ENCODE peak calls at places on chromosomes 7 and 10, in eight cellular contexts. One of them, this sample, is unnamed.

GRCh38 chr10:18099420-18099819 is 40.8 kb upstream of the CACNB2 start:
- DNase-seq in HEK293T: no peak
- DNase-seq in Panc1: no peak
- DNase-seq in stimulated activated CD8-positive, alpha-beta memory T cell treated with anti-CD3 and anti-CD28 coated beads, Interleukin-15, amount 100 ng/mL, for 1 hour: no peak
- DNase-seq in T-helper 2 cell: no peak
- DNase-seq in mesothelial cell of epicardium: no peak
- DNase-seq in pancreas: no peak
- DNase-seq in EL: no peak
- DNase-seq in this sample: no peak

GRCh38 chr10:35226507-35226906 is 99.9 kb downstream of the CREM start:
- DNase-seq in HEK293T: no peak
- DNase-seq in Panc1: no peak
- DNase-seq in stimulated activated CD8-positive, alpha-beta memory T cell treated with anti-CD3 and anti-CD28 coated beads, Interleukin-15, amount 100 ng/mL, for 1 hour: no peak
- DNase-seq in T-helper 2 cell: no peak
- DNase-seq in mesothelial cell of epicardium: no peak
- DNase-seq in pancreas: no peak
- DNase-seq in EL: no peak
- DNase-seq in this sample: no peak

GRCh38 chr7:37142943-37143342 is 305.7 kb downstream of the ELMO1 start:
- DNase-seq in HEK293T: no peak
- DNase-seq in Panc1: no peak
- DNase-seq in stimulated activated CD8-positive, alpha-beta memory T cell treated with anti-CD3 and anti-CD28 coated beads, Interleukin-15, amount 100 ng/mL, for 1 hour: no peak
- DNase-seq in T-helper 2 cell: no peak
- DNase-seq in mesothelial cell of epicardium: no peak
- DNase-seq in pancreas: no peak
- DNase-seq in EL: no peak
- DNase-seq in this sample: no peak

GRCh38 chr7:151844080-151844827 is 32.7 kb downstream of the PRKAG2 start:
- DNase-seq in HEK293T: no peak
- DNase-seq in Panc1: peak
- DNase-seq in stimulated activated CD8-positive, alpha-beta memory T cell treated with anti-CD3 and anti-CD28 coated beads, Interleukin-15, amount 100 ng/mL, for 1 hour: no peak
- DNase-seq in T-helper 2 cell: no peak
- DNase-seq in mesothelial cell of epicardium: no peak
- DNase-seq in pancreas: no peak
- DNase-seq in EL: peak
- DNase-seq in this sample: no peak

GRCh38 chr7:105799006-105799405 is 77.4 kb downstream of the ATXN7L1 start:
- DNase-seq in HEK293T: no peak
- DNase-seq in Panc1: no peak
- DNase-seq in stimulated activated CD8-positive, alpha-beta memory T cell treated with anti-CD3 and anti-CD28 coated beads, Interleukin-15, amount 100 ng/mL, for 1 hour: no peak
- DNase-seq in T-helper 2 cell: no peak
- DNase-seq in mesothelial cell of epicardium: no peak
- DNase-seq in pancreas: no peak
- DNase-seq in EL: no peak
- DNase-seq in this sample: no peak

GRCh38 chr7:4297843-4298219 is 384.3 kb upstream of the FOXK1 start:
- DNase-seq in HEK293T: no peak
- DNase-seq in Panc1: no peak
- DNase-seq in stimulated activated CD8-positive, alpha-beta memory T cell treated with anti-CD3 and anti-CD28 coated beads, Interleukin-15, amount 100 ng/mL, for 1 hour: no peak
- DNase-seq in T-helper 2 cell: no peak
- DNase-seq in mesothelial cell of epicardium: no peak
- DNase-seq in pancreas: no peak
- DNase-seq in EL: no peak
- DNase-seq in this sample: no peak

GRCh38 chr7:139172775-139173174 is 58.3 kb upstream of the UBN2 start:
- DNase-seq in HEK293T: no peak
- DNase-seq in Panc1: no peak
- DNase-seq in stimulated activated CD8-positive, alpha-beta memory T cell treated with anti-CD3 and anti-CD28 coated beads, Interleukin-15, amount 100 ng/mL, for 1 hour: no peak
- DNase-seq in T-helper 2 cell: no peak
- DNase-seq in mesothelial cell of epicardium: no peak
- DNase-seq in pancreas: no peak
- DNase-seq in EL: no peak
- DNase-seq in this sample: no peak

GRCh38 chr7:107078517-107078966 is 34.0 kb downstream of the PRKAR2B start:
- DNase-seq in HEK293T: no peak
- DNase-seq in Panc1: no peak
- DNase-seq in stimulated activated CD8-positive, alpha-beta memory T cell treated with anti-CD3 and anti-CD28 coated beads, Interleukin-15, amount 100 ng/mL, for 1 hour: no peak
- DNase-seq in T-helper 2 cell: no peak
- DNase-seq in mesothelial cell of epicardium: no peak
- DNase-seq in pancreas: no peak
- DNase-seq in EL: peak
- DNase-seq in this sample: no peak

GRCh38 chr7:128740996-128741395 is 1.8 kb downstream of the CALU start:
- DNase-seq in HEK293T: no peak
- DNase-seq in Panc1: no peak
- DNase-seq in stimulated activated CD8-positive, alpha-beta memory T cell treated with anti-CD3 and anti-CD28 coated beads, Interleukin-15, amount 100 ng/mL, for 1 hour: no peak
- DNase-seq in T-helper 2 cell: no peak
- DNase-seq in mesothelial cell of epicardium: no peak
- DNase-seq in pancreas: no peak
- DNase-seq in EL: peak
- DNase-seq in this sample: no peak

GRCh38 chr7:130700760-130701159 is 14.4 kb upstream of the TSGA13 start:
- DNase-seq in HEK293T: no peak
- DNase-seq in Panc1: no peak
- DNase-seq in stimulated activated CD8-positive, alpha-beta memory T cell treated with anti-CD3 and anti-CD28 coated beads, Interleukin-15, amount 100 ng/mL, for 1 hour: no peak
- DNase-seq in T-helper 2 cell: no peak
- DNase-seq in mesothelial cell of epicardium: no peak
- DNase-seq in pancreas: no peak
- DNase-seq in EL: no peak
- DNase-seq in this sample: no peak

GRCh38 chr7:139753693-139754111 is 24.1 kb downstream of the HIPK2 start:
- DNase-seq in HEK293T: no peak
- DNase-seq in Panc1: no peak
- DNase-seq in stimulated activated CD8-positive, alpha-beta memory T cell treated with anti-CD3 and anti-CD28 coated beads, Interleukin-15, amount 100 ng/mL, for 1 hour: no peak
- DNase-seq in T-helper 2 cell: no peak
- DNase-seq in mesothelial cell of epicardium: no peak
- DNase-seq in pancreas: no peak
- DNase-seq in EL: no peak
- DNase-seq in this sample: no peak

GRCh38 chr7:135761751-135762488 is 13.3 kb upstream of the FAM180A start:
- DNase-seq in HEK293T: no peak
- DNase-seq in Panc1: no peak
- DNase-seq in stimulated activated CD8-positive, alpha-beta memory T cell treated with anti-CD3 and anti-CD28 coated beads, Interleukin-15, amount 100 ng/mL, for 1 hour: no peak
- DNase-seq in T-helper 2 cell: no peak
- DNase-seq in mesothelial cell of epicardium: no peak
- DNase-seq in pancreas: no peak
- DNase-seq in EL: peak
- DNase-seq in this sample: no peak

GRCh38 chr10:76647276-76647675 is 990.3 kb downstream of the KCNMA1 start:
- DNase-seq in HEK293T: no peak
- DNase-seq in Panc1: no peak
- DNase-seq in stimulated activated CD8-positive, alpha-beta memory T cell treated with anti-CD3 and anti-CD28 coated beads, Interleukin-15, amount 100 ng/mL, for 1 hour: no peak
- DNase-seq in T-helper 2 cell: no peak
- DNase-seq in mesothelial cell of epicardium: no peak
- DNase-seq in pancreas: no peak
- DNase-seq in EL: peak
- DNase-seq in this sample: no peak

GRCh38 chr7:27168265-27168947 is 3.1 kb upstream of the HOXA9 start:
- DNase-seq in HEK293T: no peak
- DNase-seq in Panc1: no peak
- DNase-seq in stimulated activated CD8-positive, alpha-beta memory T cell treated with anti-CD3 and anti-CD28 coated beads, Interleukin-15, amount 100 ng/mL, for 1 hour: no peak
- DNase-seq in T-helper 2 cell: no peak
- DNase-seq in mesothelial cell of epicardium: no peak
- DNase-seq in pancreas: no peak
- DNase-seq in EL: peak
- DNase-seq in this sample: no peak

GRCh38 chr10:416091-416515 is 273.4 kb downstream of the DIP2C start:
- DNase-seq in HEK293T: no peak
- DNase-seq in Panc1: no peak
- DNase-seq in stimulated activated CD8-positive, alpha-beta memory T cell treated with anti-CD3 and anti-CD28 coated beads, Interleukin-15, amount 100 ng/mL, for 1 hour: no peak
- DNase-seq in T-helper 2 cell: no peak
- DNase-seq in mesothelial cell of epicardium: no peak
- DNase-seq in pancreas: no peak
- DNase-seq in EL: no peak
- DNase-seq in this sample: no peak

GRCh38 chr7:10128748-10129147 is 844.9 kb upstream of the PHF14 start:
- DNase-seq in HEK293T: no peak
- DNase-seq in Panc1: no peak
- DNase-seq in stimulated activated CD8-positive, alpha-beta memory T cell treated with anti-CD3 and anti-CD28 coated beads, Interleukin-15, amount 100 ng/mL, for 1 hour: no peak
- DNase-seq in T-helper 2 cell: no peak
- DNase-seq in mesothelial cell of epicardium: no peak
- DNase-seq in pancreas: no peak
- DNase-seq in EL: no peak
- DNase-seq in this sample: no peak

GRCh38 chr7:104328970-104329825 is 795 bp downstream of the LHFPL3 start:
- DNase-seq in HEK293T: peak
- DNase-seq in Panc1: no peak
- DNase-seq in stimulated activated CD8-positive, alpha-beta memory T cell treated with anti-CD3 and anti-CD28 coated beads, Interleukin-15, amount 100 ng/mL, for 1 hour: no peak
- DNase-seq in T-helper 2 cell: no peak
- DNase-seq in mesothelial cell of epicardium: no peak
- DNase-seq in pancreas: no peak
- DNase-seq in EL: no peak
- DNase-seq in this sample: no peak

GRCh38 chr10:32149257-32149955 is 93.2 kb upstream of the KIF5B start:
- DNase-seq in HEK293T: peak
- DNase-seq in Panc1: no peak
- DNase-seq in stimulated activated CD8-positive, alpha-beta memory T cell treated with anti-CD3 and anti-CD28 coated beads, Interleukin-15, amount 100 ng/mL, for 1 hour: no peak
- DNase-seq in T-helper 2 cell: no peak
- DNase-seq in mesothelial cell of epicardium: no peak
- DNase-seq in pancreas: peak
- DNase-seq in EL: peak
- DNase-seq in this sample: no peak

GRCh38 chr7:94655562-94655883 is 410 bp downstream of the SGCE start:
- DNase-seq in HEK293T: no peak
- DNase-seq in Panc1: no peak
- DNase-seq in stimulated activated CD8-positive, alpha-beta memory T cell treated with anti-CD3 and anti-CD28 coated beads, Interleukin-15, amount 100 ng/mL, for 1 hour: no peak
- DNase-seq in T-helper 2 cell: no peak
- DNase-seq in mesothelial cell of epicardium: no peak
- DNase-seq in pancreas: no peak
- DNase-seq in EL: no peak
- DNase-seq in this sample: no peak

GRCh38 chr10:13769926-13770325 is 183.2 kb downstream of the PRPF18 start:
- DNase-seq in HEK293T: no peak
- DNase-seq in Panc1: no peak
- DNase-seq in stimulated activated CD8-positive, alpha-beta memory T cell treated with anti-CD3 and anti-CD28 coated beads, Interleukin-15, amount 100 ng/mL, for 1 hour: no peak
- DNase-seq in T-helper 2 cell: no peak
- DNase-seq in mesothelial cell of epicardium: no peak
- DNase-seq in pancreas: no peak
- DNase-seq in EL: peak
- DNase-seq in this sample: no peak

GRCh38 chr10:93465806-93466675 is 16.1 kb downstream of the MYOF start:
- DNase-seq in HEK293T: no peak
- DNase-seq in Panc1: peak
- DNase-seq in stimulated activated CD8-positive, alpha-beta memory T cell treated with anti-CD3 and anti-CD28 coated beads, Interleukin-15, amount 100 ng/mL, for 1 hour: no peak
- DNase-seq in T-helper 2 cell: no peak
- DNase-seq in mesothelial cell of epicardium: no peak
- DNase-seq in pancreas: peak
- DNase-seq in EL: peak
- DNase-seq in this sample: no peak

GRCh38 chr10:96835826-96836365 is 3.8 kb downstream of the LCOR start:
- DNase-seq in HEK293T: no peak
- DNase-seq in Panc1: no peak
- DNase-seq in stimulated activated CD8-positive, alpha-beta memory T cell treated with anti-CD3 and anti-CD28 coated beads, Interleukin-15, amount 100 ng/mL, for 1 hour: no peak
- DNase-seq in T-helper 2 cell: no peak
- DNase-seq in mesothelial cell of epicardium: no peak
- DNase-seq in pancreas: no peak
- DNase-seq in EL: no peak
- DNase-seq in this sample: no peak

GRCh38 chr10:88538038-88538437 is 45.1 kb downstream of the RNLS start:
- DNase-seq in HEK293T: no peak
- DNase-seq in Panc1: no peak
- DNase-seq in stimulated activated CD8-positive, alpha-beta memory T cell treated with anti-CD3 and anti-CD28 coated beads, Interleukin-15, amount 100 ng/mL, for 1 hour: no peak
- DNase-seq in T-helper 2 cell: no peak
- DNase-seq in mesothelial cell of epicardium: no peak
- DNase-seq in pancreas: no peak
- DNase-seq in EL: peak
- DNase-seq in this sample: no peak

GRCh38 chr7:155864991-155865690 is 52.9 kb upstream of the SHH start:
- DNase-seq in HEK293T: no peak
- DNase-seq in Panc1: no peak
- DNase-seq in stimulated activated CD8-positive, alpha-beta memory T cell treated with anti-CD3 and anti-CD28 coated beads, Interleukin-15, amount 100 ng/mL, for 1 hour: no peak
- DNase-seq in T-helper 2 cell: no peak
- DNase-seq in mesothelial cell of epicardium: no peak
- DNase-seq in pancreas: no peak
- DNase-seq in EL: no peak
- DNase-seq in this sample: no peak

GRCh38 chr7:91019686-91020385 is 244.4 kb upstream of the FZD1 start:
- DNase-seq in HEK293T: no peak
- DNase-seq in Panc1: no peak
- DNase-seq in stimulated activated CD8-positive, alpha-beta memory T cell treated with anti-CD3 and anti-CD28 coated beads, Interleukin-15, amount 100 ng/mL, for 1 hour: no peak
- DNase-seq in T-helper 2 cell: no peak
- DNase-seq in mesothelial cell of epicardium: no peak
- DNase-seq in pancreas: no peak
- DNase-seq in EL: no peak
- DNase-seq in this sample: no peak

GRCh38 chr7:111741811-111742240 is 179.5 kb upstream of the IMMP2L start:
- DNase-seq in HEK293T: peak
- DNase-seq in Panc1: no peak
- DNase-seq in stimulated activated CD8-positive, alpha-beta memory T cell treated with anti-CD3 and anti-CD28 coated beads, Interleukin-15, amount 100 ng/mL, for 1 hour: peak
- DNase-seq in T-helper 2 cell: peak
- DNase-seq in mesothelial cell of epicardium: no peak
- DNase-seq in pancreas: peak
- DNase-seq in EL: peak
- DNase-seq in this sample: no peak

GRCh38 chr10:71396714-71397339 is at the start of gene CDH23:
- DNase-seq in HEK293T: peak
- DNase-seq in Panc1: no peak
- DNase-seq in stimulated activated CD8-positive, alpha-beta memory T cell treated with anti-CD3 and anti-CD28 coated beads, Interleukin-15, amount 100 ng/mL, for 1 hour: no peak
- DNase-seq in T-helper 2 cell: no peak
- DNase-seq in mesothelial cell of epicardium: no peak
- DNase-seq in pancreas: no peak
- DNase-seq in EL: no peak
- DNase-seq in this sample: no peak

GRCh38 chr7:78379148-78379547 is 580.6 kb downstream of the PHTF2 start:
- DNase-seq in HEK293T: no peak
- DNase-seq in Panc1: no peak
- DNase-seq in stimulated activated CD8-positive, alpha-beta memory T cell treated with anti-CD3 and anti-CD28 coated beads, Interleukin-15, amount 100 ng/mL, for 1 hour: no peak
- DNase-seq in T-helper 2 cell: no peak
- DNase-seq in mesothelial cell of epicardium: no peak
- DNase-seq in pancreas: no peak
- DNase-seq in EL: peak
- DNase-seq in this sample: no peak

GRCh38 chr7:115574676-115575291 is 455.8 kb downstream of the TFEC start:
- DNase-seq in HEK293T: no peak
- DNase-seq in Panc1: no peak
- DNase-seq in stimulated activated CD8-positive, alpha-beta memory T cell treated with anti-CD3 and anti-CD28 coated beads, Interleukin-15, amount 100 ng/mL, for 1 hour: no peak
- DNase-seq in T-helper 2 cell: no peak
- DNase-seq in mesothelial cell of epicardium: no peak
- DNase-seq in pancreas: no peak
- DNase-seq in EL: no peak
- DNase-seq in this sample: no peak